ENCODE peak calls at places on chromosomes 6 and 20, in seven cellular contexts. E is A673; V is WTC11; I is BJ; R is CD8-positive, alpha-beta T cell; N is uterus; B is IMR-90. C is an unnamed sample.

GRCh38 chr6:142323377-142323776 is 21.6 kb downstream of the ADGRG6 start:
- DNase-seq in E (no peak), V (no peak), I (no peak), R (no peak), N (no peak), B (no peak), C (no peak)

GRCh38 chr6:12595161-12595792 is 121.3 kb upstream of the PHACTR1 start:
- DNase-seq in E (no peak), V (no peak), I (peak; percentile 85), R (no peak), N (no peak), B (peak; percentile 52), C (no peak)

GRCh38 chr6:139028242-139028657 is 295 bp upstream of the ABRACL start:
- DNase-seq in E (no peak), V (no peak), I (no peak), R (no peak), N (no peak), B (no peak), C (no peak)

GRCh38 chr6:118325220-118325860 is 222.8 kb upstream of the PLN start:
- DNase-seq in E (no peak), V (no peak), I (no peak), R (no peak), N (peak; percentile 45), B (peak; percentile 14), C (no peak)

GRCh38 chr6:159961523-159961922 is 7.4 kb upstream of the IGF2R start:
- DNase-seq in E (no peak), V (no peak), I (no peak), R (no peak), N (no peak), B (peak; percentile 31), C (no peak)

GRCh38 chr6:4612636-4613171 is 163.5 kb upstream of the CDYL start:
- DNase-seq in E (no peak), V (no peak), I (no peak), R (no peak), N (peak; percentile 84), B (peak; percentile 32), C (peak; percentile 40)

GRCh38 chr20:19944772-19945459 is 72.2 kb upstream of the NAA20 start:
- DNase-seq in E (no peak), V (no peak), I (no peak), R (no peak), N (no peak), B (peak; percentile 67), C (no peak)

GRCh38 chr6:112409311-112409710 is 62.2 kb downstream of the RFPL4B start:
- DNase-seq in E (peak; percentile 50), V (no peak), I (no peak), R (no peak), N (no peak), B (peak; percentile 12), C (no peak)

GRCh38 chr6:144265390-144265789 is 19.7 kb upstream of the UTRN start:
- DNase-seq in E (peak; percentile 90), V (peak; percentile 19), I (no peak), R (no peak), N (no peak), B (peak; percentile 61), C (no peak)

GRCh38 chr6:111573118-111573883 is 32.4 kb downstream of the TRAF3IP2 start:
- DNase-seq in E (peak; percentile 96), V (no peak), I (no peak), R (no peak), N (no peak), B (peak; percentile 80), C (peak; percentile 46)

GRCh38 chr20:3785240-3786125 is 1.1 kb downstream of the CENPB start:
- DNase-seq in E (no peak), V (peak; percentile 27), I (no peak), R (no peak), N (no peak), B (no peak), C (no peak)

GRCh38 chr6:102742033-102742432 is 1348.5 kb downstream of the GRIK2 start:
- DNase-seq in E (peak; percentile 67), V (no peak), I (no peak), R (no peak), N (no peak), B (no peak), C (no peak)

GRCh38 chr6:88910922-88911778 is 52.3 kb downstream of the RNGTT start:
- DNase-seq in E (no peak), V (no peak), I (no peak), R (no peak), N (no peak), B (no peak), C (no peak)

GRCh38 chr20:38878798-38879197 is 47.4 kb upstream of the FAM83D start:
- DNase-seq in E (peak; percentile 34), V (peak; percentile 70), I (no peak), R (no peak), N (no peak), B (peak; percentile 19), C (no peak)

GRCh38 chr6:30988209-30988825 is 4.8 kb downstream of the MUC21 start:
- DNase-seq in E (no peak), V (no peak), I (no peak), R (no peak), N (no peak), B (no peak), C (no peak)

GRCh38 chr6:14543971-14544620 is 426.5 kb downstream of the CD83 start:
- DNase-seq in E (no peak), V (no peak), I (no peak), R (no peak), N (no peak), B (no peak), C (no peak)

GRCh38 chr6:111580826-111581505 is 24.7 kb downstream of the TRAF3IP2 start:
- DNase-seq in E (peak; percentile 35), V (peak; percentile 34), I (no peak), R (no peak), N (no peak), B (peak; percentile 39), C (no peak)

GRCh38 chr6:106253731-106254130 is 71.8 kb downstream of the ATG5 start:
- DNase-seq in E (no peak), V (no peak), I (no peak), R (no peak), N (no peak), B (peak; percentile 31), C (no peak)

GRCh38 chr20:40887100-40887499 is 141.5 kb upstream of the TOP1 start:
- DNase-seq in E (no peak), V (no peak), I (no peak), R (no peak), N (no peak), B (no peak), C (no peak)

GRCh38 chr6:169807219-169807618 is 55.8 kb downstream of the ERMARD start:
- DNase-seq in E (no peak), V (no peak), I (no peak), R (no peak), N (no peak), B (no peak), C (no peak)

GRCh38 chr6:113359155-113360140 is 497.7 kb upstream of the MARCKS start:
- DNase-seq in E (no peak), V (no peak), I (no peak), R (no peak), N (no peak), B (peak; percentile 73), C (no peak)

GRCh38 chr20:20024942-20025341 is 7.8 kb downstream of the NAA20 start:
- DNase-seq in E (no peak), V (no peak), I (no peak), R (no peak), N (no peak), B (peak; percentile 70), C (no peak)

GRCh38 chr6:142478117-142478516 is 176.3 kb downstream of the ADGRG6 start:
- DNase-seq in E (peak; percentile 57), V (no peak), I (no peak), R (no peak), N (no peak), B (peak; percentile 41), C (no peak)

GRCh38 chr20:11894072-11894471 is 23.6 kb upstream of the BTBD3 start:
- DNase-seq in E (no peak), V (no peak), I (no peak), R (no peak), N (no peak), B (no peak), C (no peak)

GRCh38 chr6:39143238-39143930 is 28.4 kb upstream of the SAYSD1 start:
- DNase-seq in E (no peak), V (no peak), I (no peak), R (no peak), N (no peak), B (no peak), C (no peak)

GRCh38 chr6:159077123-159077522 is 32.3 kb upstream of the TAGAP start:
- DNase-seq in E (no peak), V (no peak), I (no peak), R (peak; percentile 24), N (peak; percentile 38), B (no peak), C (no peak)

GRCh38 chr20:41232971-41233926 is 84.3 kb downstream of the ZHX3 start:
- DNase-seq in E (no peak), V (no peak), I (peak; percentile 81), R (no peak), N (no peak), B (peak; percentile 96), C (no peak)

DNA sequence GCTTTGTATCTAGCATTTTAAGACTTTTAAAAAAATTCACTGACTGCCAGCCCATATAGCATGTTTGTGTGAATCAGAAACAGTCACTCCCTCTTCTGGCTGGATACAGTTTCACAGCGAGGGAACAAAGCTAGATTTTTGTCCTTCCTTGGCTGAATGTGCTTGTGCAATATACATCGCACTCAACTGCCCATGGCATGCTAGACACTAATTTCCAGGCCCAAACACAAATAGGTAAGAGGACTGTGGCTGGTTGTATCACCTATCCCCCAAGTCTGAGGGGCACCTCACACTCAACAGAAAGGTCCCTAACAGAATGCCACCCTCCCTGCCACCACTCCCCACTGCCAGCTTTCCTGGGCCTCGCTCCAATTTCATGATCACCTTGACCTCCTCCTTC is 16.2 kb upstream of the BLCAP start:
- DNase-seq in E (peak; percentile 38), V (no peak), I (no peak), R (no peak), N (no peak), B (peak; percentile 54), C (no peak)
- TF ChIP-seq CTCF in E (peak; percentile 50), V (no peak), I (peak; percentile 66), R (no peak), N (no peak), B (peak; percentile 53), C (peak; percentile 30)

GRCh38 chr6:135438907-135439535 is 58.5 kb downstream of the AHI1 start:
- DNase-seq in E (peak; percentile 58), V (no peak), I (no peak), R (no peak), N (no peak), B (peak; percentile 58), C (no peak)
- TF ChIP-seq CTCF in E (peak; percentile 64), V (no peak), I (peak; percentile 53), R (peak; percentile 47), N (no peak), B (peak; percentile 55), C (no peak)

GRCh38 chr20:59455392-59456341 is 148.7 kb upstream of the PHACTR3 start:
- DNase-seq in E (peak; percentile 42), V (no peak), I (no peak), R (no peak), N (no peak), B (peak; percentile 10), C (peak; percentile 91)
- TF ChIP-seq CTCF in E (peak; percentile 76), V (peak; percentile 45), I (peak; percentile 53), R (peak; percentile 46), N (peak; percentile 55), B (peak; percentile 55), C (peak; percentile 41)

DNA sequence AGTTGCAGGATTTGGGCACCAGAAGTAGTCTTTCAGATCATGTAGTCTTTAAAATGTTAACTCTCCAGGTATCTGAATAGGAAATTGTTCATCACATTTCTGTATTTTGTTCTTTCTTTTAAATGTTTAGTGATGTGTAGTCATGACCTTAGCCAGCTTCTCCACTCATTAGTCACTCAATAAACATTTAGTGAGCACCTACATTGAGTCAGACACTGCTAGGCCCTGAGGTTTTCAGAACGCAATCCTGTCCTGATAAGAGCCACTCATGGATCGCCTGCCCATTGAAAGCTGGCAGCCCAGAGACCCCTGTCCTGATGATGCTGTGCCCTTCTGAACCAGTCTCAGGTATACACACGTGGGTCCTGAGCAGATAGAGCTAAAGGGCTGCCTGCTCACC is 163.4 kb upstream of the HEY2 start:
- DNase-seq in E (no peak), V (no peak), I (no peak), R (no peak), N (no peak), B (peak; percentile 9), C (no peak)
- TF ChIP-seq CTCF in E (no peak), V (no peak), I (no peak), R (no peak), N (no peak), B (no peak), C (no peak)

C was measured in testis.